ENCODE peak calls at places on chromosomes 13 and 19, in ten cellular contexts. One of them, this sample, is unnamed.

GRCh38 chr13:109691689-109692088 is 94.7 kb downstream of the IRS2 start:
- DNase-seq in IMR-90: no peak
- DNase-seq in retinal pigment epithelial cell: no peak
- DNase-seq in transverse colon: no peak
- DNase-seq in fibroblast of lung: no peak
- DNase-seq in right lobe of liver: no peak
- DNase-seq in Peyer's patch: no peak
- DNase-seq in foreskin fibroblast: no peak
- DNase-seq in Caco-2: no peak
- DNase-seq in lower lobe of right lung: no peak
- DNase-seq in this sample: no peak

GRCh38 chr13:37539176-37539575 is 59.4 kb downstream of the POSTN start:
- DNase-seq in IMR-90: no peak
- DNase-seq in retinal pigment epithelial cell: no peak
- DNase-seq in transverse colon: no peak
- DNase-seq in fibroblast of lung: no peak
- DNase-seq in right lobe of liver: no peak
- DNase-seq in Peyer's patch: no peak
- DNase-seq in foreskin fibroblast: peak
- DNase-seq in Caco-2: no peak
- DNase-seq in lower lobe of right lung: no peak
- DNase-seq in this sample: no peak

GRCh38 chr13:30481241-30481760 is 15.6 kb upstream of the HMGB1 start:
- DNase-seq in IMR-90: no peak
- DNase-seq in retinal pigment epithelial cell: no peak
- DNase-seq in transverse colon: no peak
- DNase-seq in fibroblast of lung: no peak
- DNase-seq in right lobe of liver: no peak
- DNase-seq in Peyer's patch: no peak
- DNase-seq in foreskin fibroblast: no peak
- DNase-seq in Caco-2: no peak
- DNase-seq in lower lobe of right lung: no peak
- DNase-seq in this sample: no peak

GRCh38 chr13:26221399-26221720 is 754 bp downstream of the RNF6 start:
- DNase-seq in IMR-90: no peak
- DNase-seq in retinal pigment epithelial cell: no peak
- DNase-seq in transverse colon: no peak
- DNase-seq in fibroblast of lung: no peak
- DNase-seq in right lobe of liver: no peak
- DNase-seq in Peyer's patch: no peak
- DNase-seq in foreskin fibroblast: no peak
- DNase-seq in Caco-2: no peak
- DNase-seq in lower lobe of right lung: no peak
- DNase-seq in this sample: no peak

GRCh38 chr19:558770-559439 is 13.5 kb upstream of the BSG start:
- DNase-seq in IMR-90: peak
- DNase-seq in retinal pigment epithelial cell: no peak
- DNase-seq in transverse colon: peak
- DNase-seq in fibroblast of lung: peak
- DNase-seq in right lobe of liver: no peak
- DNase-seq in Peyer's patch: no peak
- DNase-seq in foreskin fibroblast: no peak
- DNase-seq in Caco-2: no peak
- DNase-seq in lower lobe of right lung: peak
- DNase-seq in this sample: peak

GRCh38 chr13:113862191-113862765 is 1.6 kb downstream of the GAS6 start:
- DNase-seq in IMR-90: peak
- DNase-seq in retinal pigment epithelial cell: no peak
- DNase-seq in transverse colon: no peak
- DNase-seq in fibroblast of lung: peak
- DNase-seq in right lobe of liver: no peak
- DNase-seq in Peyer's patch: no peak
- DNase-seq in foreskin fibroblast: peak
- DNase-seq in Caco-2: no peak
- DNase-seq in lower lobe of right lung: peak
- DNase-seq in this sample: no peak

GRCh38 chr13:84744203-84744602 is 861.9 kb upstream of the SLITRK1 start:
- DNase-seq in IMR-90: no peak
- DNase-seq in retinal pigment epithelial cell: no peak
- DNase-seq in transverse colon: no peak
- DNase-seq in fibroblast of lung: no peak
- DNase-seq in right lobe of liver: no peak
- DNase-seq in Peyer's patch: no peak
- DNase-seq in foreskin fibroblast: no peak
- DNase-seq in Caco-2: no peak
- DNase-seq in lower lobe of right lung: no peak
- DNase-seq in this sample: no peak

GRCh38 chr19:33674575-33675367 is 53.0 kb downstream of the CHST8 start:
- DNase-seq in IMR-90: no peak
- DNase-seq in retinal pigment epithelial cell: no peak
- DNase-seq in transverse colon: no peak
- DNase-seq in fibroblast of lung: no peak
- DNase-seq in right lobe of liver: peak
- DNase-seq in Peyer's patch: no peak
- DNase-seq in foreskin fibroblast: no peak
- DNase-seq in Caco-2: no peak
- DNase-seq in lower lobe of right lung: no peak
- DNase-seq in this sample: no peak

GRCh38 chr19:48319647-48320537 is 5.5 kb upstream of the EMP3 start:
- DNase-seq in IMR-90: peak
- DNase-seq in retinal pigment epithelial cell: no peak
- DNase-seq in transverse colon: peak
- DNase-seq in fibroblast of lung: peak
- DNase-seq in right lobe of liver: peak
- DNase-seq in Peyer's patch: peak
- DNase-seq in foreskin fibroblast: peak
- DNase-seq in Caco-2: peak
- DNase-seq in lower lobe of right lung: peak
- DNase-seq in this sample: peak

GRCh38 chr19:47229674-47230121 is 1.3 kb downstream of the BBC3 start:
- DNase-seq in IMR-90: peak
- DNase-seq in retinal pigment epithelial cell: no peak
- DNase-seq in transverse colon: peak
- DNase-seq in fibroblast of lung: peak
- DNase-seq in right lobe of liver: no peak
- DNase-seq in Peyer's patch: no peak
- DNase-seq in foreskin fibroblast: peak
- DNase-seq in Caco-2: no peak
- DNase-seq in lower lobe of right lung: no peak
- DNase-seq in this sample: peak

GRCh38 chr19:1766800-1767352 is 13.6 kb downstream of the ONECUT3 start:
- DNase-seq in IMR-90: no peak
- DNase-seq in retinal pigment epithelial cell: no peak
- DNase-seq in transverse colon: no peak
- DNase-seq in fibroblast of lung: no peak
- DNase-seq in right lobe of liver: no peak
- DNase-seq in Peyer's patch: no peak
- DNase-seq in foreskin fibroblast: no peak
- DNase-seq in Caco-2: no peak
- DNase-seq in lower lobe of right lung: no peak
- DNase-seq in this sample: no peak

DNA sequence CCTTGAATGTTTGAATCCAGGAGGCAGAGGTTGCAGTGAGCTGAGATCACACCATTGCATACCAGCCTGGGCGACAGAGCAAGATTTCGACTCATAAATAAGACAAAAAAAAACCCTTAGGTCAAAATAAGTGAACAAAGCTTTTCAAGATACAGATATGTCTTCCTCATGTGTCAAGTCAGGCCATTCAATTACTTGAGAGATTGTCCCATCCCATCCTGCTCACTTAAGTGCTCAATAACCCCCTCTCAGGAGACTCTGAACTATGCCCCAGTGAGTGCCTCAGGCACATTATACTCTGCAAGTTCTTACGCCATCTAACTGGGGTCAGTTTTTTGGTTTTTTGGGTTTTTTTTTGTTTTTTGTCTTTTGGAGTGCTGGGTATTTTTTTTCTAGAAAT is 2.6 kb downstream of the ZNF91 start:
- DNase-seq in IMR-90: no peak
- DNase-seq in retinal pigment epithelial cell: no peak
- DNase-seq in transverse colon: no peak
- DNase-seq in fibroblast of lung: no peak
- DNase-seq in right lobe of liver: no peak
- DNase-seq in Peyer's patch: no peak
- DNase-seq in foreskin fibroblast: no peak
- DNase-seq in Caco-2: no peak
- DNase-seq in lower lobe of right lung: no peak
- DNase-seq in this sample: peak
- H3K4me3 ChIP-seq in IMR-90: no peak
- H3K4me3 ChIP-seq in retinal pigment epithelial cell: no peak
- H3K4me3 ChIP-seq in transverse colon: no peak
- H3K4me3 ChIP-seq in fibroblast of lung: no peak
- H3K4me3 ChIP-seq in right lobe of liver: no peak
- H3K4me3 ChIP-seq in Peyer's patch: peak
- H3K4me3 ChIP-seq in foreskin fibroblast: no peak
- H3K4me3 ChIP-seq in Caco-2: no peak
- H3K4me3 ChIP-seq in lower lobe of right lung: no peak
- H3K4me3 ChIP-seq in this sample: no peak

GRCh38 chr13:80371840-80372509 is 31.0 kb upstream of the SPRY2 start:
- DNase-seq in IMR-90: no peak
- DNase-seq in retinal pigment epithelial cell: no peak
- DNase-seq in transverse colon: no peak
- DNase-seq in fibroblast of lung: no peak
- DNase-seq in right lobe of liver: no peak
- DNase-seq in Peyer's patch: no peak
- DNase-seq in foreskin fibroblast: no peak
- DNase-seq in Caco-2: no peak
- DNase-seq in lower lobe of right lung: no peak
- DNase-seq in this sample: no peak

GRCh38 chr13:80361883-80362327 is 21.0 kb upstream of the SPRY2 start:
- DNase-seq in IMR-90: no peak
- DNase-seq in retinal pigment epithelial cell: no peak
- DNase-seq in transverse colon: no peak
- DNase-seq in fibroblast of lung: no peak
- DNase-seq in right lobe of liver: no peak
- DNase-seq in Peyer's patch: no peak
- DNase-seq in foreskin fibroblast: no peak
- DNase-seq in Caco-2: peak
- DNase-seq in lower lobe of right lung: no peak
- DNase-seq in this sample: no peak

GRCh38 chr13:80363890-80364503 is 23.1 kb upstream of the SPRY2 start:
- DNase-seq in IMR-90: peak
- DNase-seq in retinal pigment epithelial cell: no peak
- DNase-seq in transverse colon: no peak
- DNase-seq in fibroblast of lung: peak
- DNase-seq in right lobe of liver: no peak
- DNase-seq in Peyer's patch: no peak
- DNase-seq in foreskin fibroblast: peak
- DNase-seq in Caco-2: no peak
- DNase-seq in lower lobe of right lung: no peak
- DNase-seq in this sample: peak

GRCh38 chr13:80362488-80362887 is 21.6 kb upstream of the SPRY2 start:
- DNase-seq in IMR-90: no peak
- DNase-seq in retinal pigment epithelial cell: no peak
- DNase-seq in transverse colon: no peak
- DNase-seq in fibroblast of lung: no peak
- DNase-seq in right lobe of liver: no peak
- DNase-seq in Peyer's patch: no peak
- DNase-seq in foreskin fibroblast: no peak
- DNase-seq in Caco-2: no peak
- DNase-seq in lower lobe of right lung: no peak
- DNase-seq in this sample: no peak

GRCh38 chr13:80367473-80367872 is 26.5 kb upstream of the SPRY2 start:
- DNase-seq in IMR-90: no peak
- DNase-seq in retinal pigment epithelial cell: no peak
- DNase-seq in transverse colon: no peak
- DNase-seq in fibroblast of lung: no peak
- DNase-seq in right lobe of liver: no peak
- DNase-seq in Peyer's patch: no peak
- DNase-seq in foreskin fibroblast: no peak
- DNase-seq in Caco-2: no peak
- DNase-seq in lower lobe of right lung: no peak
- DNase-seq in this sample: no peak
- TF ChIP-seq CTCF in IMR-90: no peak
- TF ChIP-seq CTCF in retinal pigment epithelial cell: no peak
- TF ChIP-seq CTCF in transverse colon: no peak
- TF ChIP-seq CTCF in fibroblast of lung: no peak
- TF ChIP-seq CTCF in right lobe of liver: no peak
- TF ChIP-seq CTCF in Peyer's patch: no peak
- TF ChIP-seq CTCF in foreskin fibroblast: no peak
- TF ChIP-seq CTCF in Caco-2: no peak
- TF ChIP-seq CTCF in lower lobe of right lung: no peak
- TF ChIP-seq CTCF in this sample: no peak

GRCh38 chr13:45851171-45851889 is at the start of gene SIAH3:
- DNase-seq in IMR-90: no peak
- DNase-seq in retinal pigment epithelial cell: no peak
- DNase-seq in transverse colon: no peak
- DNase-seq in fibroblast of lung: peak
- DNase-seq in right lobe of liver: no peak
- DNase-seq in Peyer's patch: peak
- DNase-seq in foreskin fibroblast: peak
- DNase-seq in Caco-2: no peak
- DNase-seq in lower lobe of right lung: no peak
- DNase-seq in this sample: peak
- H3K4me3 ChIP-seq in IMR-90: no peak
- H3K4me3 ChIP-seq in retinal pigment epithelial cell: peak
- H3K4me3 ChIP-seq in transverse colon: no peak
- H3K4me3 ChIP-seq in fibroblast of lung: peak
- H3K4me3 ChIP-seq in right lobe of liver: no peak
- H3K4me3 ChIP-seq in Peyer's patch: peak
- H3K4me3 ChIP-seq in foreskin fibroblast: peak
- H3K4me3 ChIP-seq in Caco-2: no peak
- H3K4me3 ChIP-seq in lower lobe of right lung: peak
- H3K4me3 ChIP-seq in this sample: peak

GRCh38 chr19:18263324-18264215 is 10.7 kb downstream of the IQCN start:
- DNase-seq in IMR-90: no peak
- DNase-seq in retinal pigment epithelial cell: no peak
- DNase-seq in transverse colon: no peak
- DNase-seq in fibroblast of lung: no peak
- DNase-seq in right lobe of liver: no peak
- DNase-seq in Peyer's patch: no peak
- DNase-seq in foreskin fibroblast: no peak
- DNase-seq in Caco-2: no peak
- DNase-seq in lower lobe of right lung: no peak
- DNase-seq in this sample: no peak
- TF ChIP-seq CTCF in IMR-90: no peak
- TF ChIP-seq CTCF in retinal pigment epithelial cell: no peak
- TF ChIP-seq CTCF in transverse colon: no peak
- TF ChIP-seq CTCF in fibroblast of lung: no peak
- TF ChIP-seq CTCF in right lobe of liver: no peak
- TF ChIP-seq CTCF in Peyer's patch: no peak
- TF ChIP-seq CTCF in foreskin fibroblast: no peak
- TF ChIP-seq CTCF in Caco-2: no peak
- TF ChIP-seq CTCF in lower lobe of right lung: no peak
- TF ChIP-seq CTCF in this sample: no peak